ENCODE peak calls at places on chromosomes 11 and 22, in five cellular contexts. O, T, N, X and Y are unnamed samples.

GRCh38 chr11:102794382-102794781 is 3.6 kb downstream of the MMP1 start:
- DNase-seq in O (no peak), T (peak), N (peak), X (peak), Y (peak)

GRCh38 chr11:67468509-67468834 is 579 bp downstream of the TMEM134 start:
- DNase-seq in O (no peak), T (no peak), N (no peak), X (no peak), Y (peak)

GRCh38 chr11:1317432-1317831 is 8.0 kb upstream of the TOLLIP start:
- DNase-seq in O (no peak), T (no peak), N (no peak), X (no peak), Y (no peak)

GRCh38 chr11:128318856-128319474 is 268.4 kb downstream of the ETS1 start:
- DNase-seq in O (no peak), T (no peak), N (peak), X (no peak), Y (no peak)

GRCh38 chr11:2921742-2922493 is 7.3 kb downstream of the PHLDA2 start:
- DNase-seq in O (peak), T (no peak), N (no peak), X (no peak), Y (no peak)

GRCh38 chr11:6655020-6655789 is 404 bp downstream of the DCHS1 start:
- DNase-seq in O (peak), T (no peak), N (no peak), X (no peak), Y (no peak)

GRCh38 chr22:38148252-38148651 is 33.4 kb downstream of the PLA2G6 start:
- DNase-seq in O (no peak), T (peak), N (peak), X (peak), Y (no peak)

GRCh38 chr11:126308271-126308671 is 4.4 kb downstream of the DCPS start:
- DNase-seq in O (no peak), T (no peak), N (no peak), X (no peak), Y (no peak)

GRCh38 chr11:551131-551530 is 9.4 kb downstream of the LMNTD2 start:
- DNase-seq in O (no peak), T (no peak), N (no peak), X (no peak), Y (no peak)

GRCh38 chr22:20525048-20525447 is 17.6 kb downstream of the MED15 start:
- DNase-seq in O (no peak), T (no peak), N (no peak), X (no peak), Y (no peak)

GRCh38 chr22:42365337-42365865 is 66.8 kb downstream of the NFAM1 start:
- DNase-seq in O (no peak), T (no peak), N (peak), X (no peak), Y (no peak)

GRCh38 chr11:22130462-22131053 is 62.3 kb upstream of the ANO5 start:
- DNase-seq in O (no peak), T (no peak), N (no peak), X (no peak), Y (no peak)

GRCh38 chr11:20114588-20114987 is 45.7 kb downstream of the DBX1 start:
- DNase-seq in O (no peak), T (no peak), N (peak), X (peak), Y (no peak)

GRCh38 chr11:12232819-12233601 is 122.6 kb downstream of the MICAL2 start:
- DNase-seq in O (no peak), T (peak), N (peak), X (peak), Y (peak)

GRCh38 chr11:28628412-28628811 is 520.2 kb downstream of the METTL15 start:
- DNase-seq in O (no peak), T (no peak), N (no peak), X (no peak), Y (no peak)

GRCh38 chr11:122659676-122660571 is 4.4 kb downstream of the UBASH3B start:
- DNase-seq in O (no peak), T (no peak), N (no peak), X (no peak), Y (no peak)

GRCh38 chr11:88398372-88399140 is 61.0 kb upstream of the CTSC start:
- DNase-seq in O (no peak), T (peak), N (peak), X (peak), Y (no peak)

GRCh38 chr11:77051511-77051910 is 15.3 kb upstream of the CAPN5 start:
- DNase-seq in O (no peak), T (no peak), N (no peak), X (no peak), Y (no peak)

GRCh38 chr22:25013634-25014033 is 61.1 kb downstream of the KIAA1671 start:
- DNase-seq in O (no peak), T (no peak), N (no peak), X (no peak), Y (peak)

GRCh38 chr11:115759622-115760527 is 255.7 kb upstream of the CADM1 start:
- DNase-seq in O (peak), T (no peak), N (peak), X (no peak), Y (no peak)

GRCh38 chr11:117439256-117439655 is 111.6 kb downstream of the CEP164 start:
- DNase-seq in O (no peak), T (no peak), N (no peak), X (peak), Y (no peak)

GRCh38 chr11:121448431-121448941 is 3.6 kb upstream of the SORL1 start:
- DNase-seq in O (no peak), T (no peak), N (no peak), X (no peak), Y (no peak)

GRCh38 chr11:27291302-27291889 is 71.6 kb downstream of the CCDC34 start:
- DNase-seq in O (no peak), T (peak), N (no peak), X (peak), Y (peak)

GRCh38 chr11:109586789-109587188 is 164.8 kb downstream of the C11orf87 start:
- DNase-seq in O (no peak), T (no peak), N (no peak), X (no peak), Y (no peak)

GRCh38 chr11:123316003-123316402 is 114.1 kb upstream of the GRAMD1B start:
- DNase-seq in O (no peak), T (no peak), N (peak), X (no peak), Y (no peak)

DNA sequence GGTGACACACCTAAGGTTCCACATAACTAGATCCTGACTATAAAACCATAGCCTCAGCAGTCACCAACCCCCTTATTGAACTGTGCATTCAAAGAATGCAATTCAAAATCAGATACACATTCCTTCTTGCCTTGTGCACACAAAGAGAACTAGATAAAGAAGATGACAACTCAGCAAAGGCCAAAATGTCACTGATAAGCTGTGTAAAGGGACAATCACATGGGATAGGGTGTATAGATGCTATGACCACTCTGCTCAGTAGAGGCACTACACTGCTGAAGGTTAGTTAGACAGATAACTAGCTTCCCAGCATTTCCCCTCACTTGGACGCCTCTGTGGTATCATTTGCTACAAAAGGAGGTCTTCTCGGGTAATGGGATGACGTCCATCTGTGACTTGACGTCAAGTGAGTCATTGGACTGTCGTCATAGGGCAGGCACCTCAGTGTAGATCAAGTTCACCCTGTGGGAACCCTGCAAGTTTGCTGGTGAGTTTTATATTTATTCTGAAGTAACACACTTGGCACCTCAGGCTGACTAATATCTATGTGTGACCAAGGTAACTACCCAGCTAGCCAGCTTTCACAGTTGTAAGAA is 425.0 kb upstream of the CCDC90B start:
- DNase-seq in O (no peak), T (no peak), N (no peak), X (peak), Y (peak)
- TF ChIP-seq CTCF in O (no peak), T (no peak), N (no peak), X (no peak), Y (peak)

GRCh38 chr22:23218867-23219251 is 38.5 kb downstream of the BCR start:
- DNase-seq in O (peak), T (no peak), N (peak), X (no peak), Y (no peak)
- H3K4me3 ChIP-seq in O (no peak), T (no peak), N (no peak), X (no peak), Y (no peak)

GRCh38 chr11:44750440-44751005 is 23.8 kb downstream of the TSPAN18 start:
- DNase-seq in O (no peak), T (no peak), N (no peak), X (no peak), Y (no peak)
- TF ChIP-seq CTCF in O (no peak), T (no peak), N (no peak), X (no peak), Y (no peak)

DNA sequence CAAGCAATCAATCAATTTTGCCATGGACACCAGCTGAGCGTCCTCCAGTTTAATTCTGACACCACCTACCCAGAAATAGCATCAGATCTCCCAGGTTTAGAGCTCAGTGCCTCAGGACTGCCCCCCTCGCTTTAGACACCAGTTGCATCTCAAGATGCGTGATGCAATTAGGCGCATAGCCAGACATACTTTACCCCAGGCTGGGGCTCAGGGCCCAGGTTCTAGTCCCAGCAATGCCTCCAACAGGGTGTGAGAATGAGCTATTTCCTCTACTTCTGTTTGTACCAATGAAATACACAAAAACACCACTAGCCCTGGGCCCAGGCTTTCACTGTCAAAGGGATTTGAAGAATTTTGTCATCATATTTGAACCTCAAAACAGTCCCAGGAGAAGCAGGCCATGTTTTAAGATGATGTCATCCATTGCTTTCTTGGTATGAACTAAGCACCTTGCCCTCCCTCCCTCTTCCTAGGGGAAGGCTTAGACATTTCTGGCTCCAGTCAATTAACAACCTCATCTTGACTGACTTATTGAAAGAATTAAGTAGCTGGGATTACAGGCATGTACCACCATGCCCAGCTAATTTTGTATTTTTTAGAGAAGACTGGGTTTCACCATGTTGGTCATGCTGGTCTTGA is 61.5 kb upstream of the INCENP start:
- DNase-seq in O (no peak), T (no peak), N (no peak), X (no peak), Y (no peak)
- H3K4me3 ChIP-seq in O (no peak), T (no peak), N (no peak), X (no peak), Y (no peak)

DNA sequence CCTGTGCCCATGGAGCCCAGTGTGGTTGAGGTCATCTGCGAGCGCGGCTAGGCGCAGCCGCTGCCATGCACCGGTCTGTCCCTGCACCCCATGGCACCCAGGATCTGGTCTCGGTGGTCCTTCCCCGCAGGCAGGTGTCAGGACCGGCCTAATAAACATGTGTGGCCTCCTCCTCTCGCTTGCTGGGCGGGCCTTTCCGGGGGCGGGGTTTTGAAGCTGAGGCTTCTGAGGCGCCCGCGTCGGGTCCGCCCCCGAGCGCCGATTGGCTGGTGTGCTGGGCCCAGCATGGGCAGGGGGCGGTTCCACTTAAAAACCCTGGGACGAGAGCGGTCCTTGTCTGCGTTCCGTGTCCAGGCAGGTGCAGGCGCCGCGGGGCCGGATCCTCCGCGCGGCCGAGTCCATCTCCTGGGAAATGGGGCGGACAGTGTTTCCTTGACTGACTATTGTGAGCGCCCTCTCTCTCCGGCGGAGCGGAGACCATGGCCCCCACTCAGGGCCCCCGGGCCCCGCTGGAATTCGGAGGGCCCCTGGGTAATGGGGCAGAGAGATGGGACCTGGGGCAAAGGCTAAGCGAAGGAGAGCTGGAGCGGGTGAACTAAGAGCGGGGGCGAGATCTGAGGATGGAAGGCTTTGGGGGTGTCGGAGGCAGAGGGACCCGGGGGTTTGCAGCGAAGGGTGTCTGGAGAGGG is at the start of gene TM7SF2:
- DNase-seq in O (peak), T (peak), N (peak), X (peak), Y (peak)
- TF ChIP-seq CTCF in O (no peak), T (no peak), N (no peak), X (no peak), Y (no peak)

GRCh38 chr11:66287256-66288137 is 1.4 kb downstream of the YIF1A start:
- DNase-seq in O (no peak), T (no peak), N (no peak), X (no peak), Y (no peak)
- H3K4me3 ChIP-seq in O (peak), T (peak), N (peak), X (peak), Y (peak)

GRCh38 chr22:50274311-50274710 is 4.1 kb upstream of the MAPK11 start:
- DNase-seq in O (peak), T (no peak), N (peak), X (peak), Y (no peak)

GRCh38 chr22:50277761-50278160 is 7.6 kb upstream of the MAPK11 start:
- DNase-seq in O (no peak), T (no peak), N (no peak), X (no peak), Y (no peak)

GRCh38 chr22:50275181-50276055 is 5.2 kb upstream of the MAPK11 start:
- DNase-seq in O (no peak), T (no peak), N (no peak), X (no peak), Y (no peak)

GRCh38 chr22:50278461-50278860 is 8.3 kb upstream of the MAPK11 start:
- DNase-seq in O (no peak), T (no peak), N (no peak), X (no peak), Y (no peak)

GRCh38 chr22:50276143-50276542 is 6.0 kb upstream of the MAPK11 start:
- DNase-seq in O (peak), T (no peak), N (peak), X (peak), Y (peak)
- TF ChIP-seq CTCF in O (peak), T (no peak), N (peak), X (no peak), Y (peak)

GRCh38 chr11:134332782-134333181 is 994 bp downstream of the GLB1L2 start:
- DNase-seq in O (no peak), T (no peak), N (no peak), X (no peak), Y (no peak)
- H3K4me3 ChIP-seq in O (no peak), T (peak), N (no peak), X (no peak), Y (peak)

GRCh38 chr11:18259259-18259658 is 6.8 kb upstream of the SAA1 start:
- DNase-seq in O (no peak), T (no peak), N (no peak), X (no peak), Y (peak)

GRCh38 chr11:18253778-18254338 is 5.4 kb upstream of the SAA2 start:
- DNase-seq in O (no peak), T (no peak), N (no peak), X (no peak), Y (no peak)

GRCh38 chr11:18253222-18253621 is 4.8 kb upstream of the SAA2 start:
- DNase-seq in O (no peak), T (peak), N (no peak), X (no peak), Y (no peak)

DNA sequence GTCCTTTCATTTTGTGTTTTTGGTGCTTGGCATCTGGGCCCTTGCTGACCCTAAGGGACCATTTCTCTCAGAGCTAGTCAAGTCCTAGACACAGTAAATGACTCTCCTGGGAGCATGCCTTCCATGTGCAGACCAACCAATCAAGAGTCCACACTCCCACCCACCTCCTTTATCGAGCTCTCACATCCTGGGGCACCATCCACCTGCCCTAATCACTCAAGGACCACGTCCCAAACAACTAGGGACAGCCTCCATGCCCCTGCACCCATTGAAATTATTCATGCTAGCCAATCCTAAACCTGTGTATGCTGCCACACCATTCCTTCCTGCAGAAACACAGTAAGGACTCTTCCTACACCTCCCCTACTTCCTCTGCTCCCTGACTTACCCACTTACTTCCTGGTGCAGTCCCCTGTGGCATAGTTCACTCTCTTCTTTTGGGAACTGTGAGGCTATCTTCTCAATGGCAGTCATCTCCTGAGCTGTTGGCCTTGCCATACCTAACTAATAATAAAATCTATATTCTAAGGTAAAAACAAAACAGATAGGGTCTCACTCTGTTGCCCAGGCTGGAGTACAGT is 6.4 kb upstream of the SAA2 start:
- DNase-seq in O (no peak), T (no peak), N (no peak), X (no peak), Y (no peak)
- TF ChIP-seq CTCF in O (no peak), T (no peak), N (no peak), X (no peak), Y (no peak)

DNA sequence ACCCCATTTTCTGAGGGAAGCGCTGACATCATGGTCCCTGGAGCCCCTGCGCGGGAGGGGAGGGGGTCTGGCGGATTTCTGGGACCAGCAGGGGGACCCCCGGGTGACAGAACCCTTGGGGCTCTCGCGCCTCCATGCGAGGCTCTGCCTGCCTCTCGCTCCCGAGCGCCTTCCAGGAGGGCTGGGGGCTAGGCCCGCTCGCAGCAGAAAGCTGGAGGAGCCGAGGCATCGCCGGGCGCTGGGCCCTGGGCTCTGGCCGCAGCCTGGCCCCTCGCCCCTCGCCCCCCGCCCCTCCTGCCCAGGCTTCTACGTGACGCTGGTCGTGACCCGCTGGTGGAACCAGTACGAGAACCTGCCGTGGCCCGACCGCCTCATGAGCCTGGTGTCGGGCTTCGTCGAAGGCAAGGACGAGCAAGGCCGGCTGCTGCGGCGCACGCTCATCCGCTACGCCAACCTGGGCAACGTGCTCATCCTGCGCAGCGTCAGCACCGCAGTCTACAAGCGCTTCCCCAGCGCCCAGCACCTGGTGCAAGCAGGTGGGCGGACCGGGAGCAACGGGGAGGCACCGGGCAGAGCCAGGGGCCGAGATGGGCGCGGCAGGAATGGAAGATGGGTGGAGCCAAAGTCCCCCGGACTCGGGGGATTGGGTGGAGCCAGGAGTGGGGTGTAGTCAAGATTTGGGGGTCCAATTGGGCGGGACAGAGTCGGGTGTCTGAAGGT is 5.4 kb downstream of the BEST1 start:
- DNase-seq in O (no peak), T (no peak), N (no peak), X (no peak), Y (no peak)
- H3K4me3 ChIP-seq in O (peak), T (no peak), N (peak), X (peak), Y (peak)